ENCODE peak calls at places on chromosome 1, in eight cellular contexts. One of them, this sample, is unnamed.
A peak's percentile ranks its signal among the peaks of the same experiment; 100 is the strongest.

GRCh38 chr1:39957299-39958020 is 2.5 kb downstream of the MFSD2A start:
- DNase-seq in hypothalamus: peak; percentile 28
- DNase-seq in DMS79: no peak
- DNase-seq in BJ: no peak
- DNase-seq in stimulated activated CD8-positive, alpha-beta memory T cell treated with anti-CD3 and anti-CD28 coated beads, Interleukin-15, amount 100 ng/mL, for 4 hours: no peak
- DNase-seq in hepatocyte: no peak
- DNase-seq in prostate gland: no peak
- DNase-seq in EL: peak; percentile 14
- DNase-seq in this sample: no peak

GRCh38 chr1:43769350-43769908 is 62.1 kb downstream of the ST3GAL3 start:
- DNase-seq in DMS79: no peak
- DNase-seq in hepatocyte: no peak
- DNase-seq in BJ: no peak
- DNase-seq in stimulated activated CD8-positive, alpha-beta memory T cell treated with anti-CD3 and anti-CD28 coated beads, Interleukin-15, amount 100 ng/mL, for 4 hours: no peak
- DNase-seq in hypothalamus: no peak
- DNase-seq in prostate gland: no peak
- DNase-seq in EL: no peak
- DNase-seq in this sample: no peak

GRCh38 chr1:21290546-21290944 is 282 bp upstream of the ECE1 start:
- DNase-seq in EL: no peak
- DNase-seq in hypothalamus: no peak
- DNase-seq in stimulated activated CD8-positive, alpha-beta memory T cell treated with anti-CD3 and anti-CD28 coated beads, Interleukin-15, amount 100 ng/mL, for 4 hours: no peak
- DNase-seq in prostate gland: no peak
- DNase-seq in hepatocyte: no peak
- DNase-seq in BJ: no peak
- DNase-seq in DMS79: no peak
- DNase-seq in this sample: no peak

GRCh38 chr1:27595597-27595996 is 8.3 kb downstream of the AHDC1 start:
- DNase-seq in hypothalamus: no peak
- DNase-seq in DMS79: no peak
- DNase-seq in prostate gland: no peak
- DNase-seq in hepatocyte: no peak
- DNase-seq in BJ: no peak
- DNase-seq in stimulated activated CD8-positive, alpha-beta memory T cell treated with anti-CD3 and anti-CD28 coated beads, Interleukin-15, amount 100 ng/mL, for 4 hours: no peak
- DNase-seq in EL: no peak
- DNase-seq in this sample: no peak

GRCh38 chr1:71080178-71080781 is 555 bp downstream of the ZRANB2 start:
- DNase-seq in EL: peak; percentile 17
- DNase-seq in DMS79: peak; percentile 12
- DNase-seq in stimulated activated CD8-positive, alpha-beta memory T cell treated with anti-CD3 and anti-CD28 coated beads, Interleukin-15, amount 100 ng/mL, for 4 hours: no peak
- DNase-seq in hypothalamus: no peak
- DNase-seq in BJ: no peak
- DNase-seq in prostate gland: no peak
- DNase-seq in hepatocyte: peak; percentile 66
- DNase-seq in this sample: no peak

GRCh38 chr1:222073307-222073995 is 331.6 kb upstream of the DUSP10 start:
- DNase-seq in DMS79: no peak
- DNase-seq in stimulated activated CD8-positive, alpha-beta memory T cell treated with anti-CD3 and anti-CD28 coated beads, Interleukin-15, amount 100 ng/mL, for 4 hours: no peak
- DNase-seq in hepatocyte: peak; percentile 29
- DNase-seq in hypothalamus: no peak
- DNase-seq in EL: peak; percentile 89
- DNase-seq in BJ: peak; percentile 78
- DNase-seq in prostate gland: no peak
- DNase-seq in this sample: no peak

GRCh38 chr1:67741121-67741520 is 56.1 kb downstream of the GADD45A start:
- DNase-seq in hypothalamus: no peak
- DNase-seq in hepatocyte: peak; percentile 60
- DNase-seq in BJ: no peak
- DNase-seq in prostate gland: no peak
- DNase-seq in stimulated activated CD8-positive, alpha-beta memory T cell treated with anti-CD3 and anti-CD28 coated beads, Interleukin-15, amount 100 ng/mL, for 4 hours: no peak
- DNase-seq in EL: no peak
- DNase-seq in DMS79: no peak
- DNase-seq in this sample: no peak

GRCh38 chr1:30425046-30425445 is 298.3 kb downstream of the MATN1 start:
- DNase-seq in hepatocyte: no peak
- DNase-seq in EL: no peak
- DNase-seq in DMS79: no peak
- DNase-seq in prostate gland: no peak
- DNase-seq in hypothalamus: no peak
- DNase-seq in stimulated activated CD8-positive, alpha-beta memory T cell treated with anti-CD3 and anti-CD28 coated beads, Interleukin-15, amount 100 ng/mL, for 4 hours: no peak
- DNase-seq in BJ: no peak
- DNase-seq in this sample: peak; percentile 15

GRCh38 chr1:7476861-7477534 is 294.1 kb upstream of the VAMP3 start:
- DNase-seq in hypothalamus: no peak
- DNase-seq in DMS79: peak; percentile 22
- DNase-seq in stimulated activated CD8-positive, alpha-beta memory T cell treated with anti-CD3 and anti-CD28 coated beads, Interleukin-15, amount 100 ng/mL, for 4 hours: no peak
- DNase-seq in BJ: no peak
- DNase-seq in prostate gland: no peak
- DNase-seq in EL: no peak
- DNase-seq in hepatocyte: peak; percentile 39
- DNase-seq in this sample: no peak